ENCODE peak calls at places on chromosomes 3 and 15, in six cellular contexts. One of them, this sample, is unnamed.

GRCh38 chr3:178434206-178434805 is 101.9 kb upstream of the KCNMB2 start:
- DNase-seq in EL: no peak
- DNase-seq in AG09309: no peak
- DNase-seq in H9: no peak
- DNase-seq in NCI-H1105: peak
- DNase-seq in HT1080: no peak
- DNase-seq in this sample: no peak

GRCh38 chr15:85730001-85730820 is 64.5 kb downstream of the KLHL25 start:
- DNase-seq in EL: peak
- DNase-seq in AG09309: no peak
- DNase-seq in H9: no peak
- DNase-seq in NCI-H1105: peak
- DNase-seq in HT1080: peak
- DNase-seq in this sample: no peak

GRCh38 chr3:45655906-45656305 is 33.3 kb upstream of the SACM1L start:
- DNase-seq in EL: peak
- DNase-seq in AG09309: no peak
- DNase-seq in H9: no peak
- DNase-seq in NCI-H1105: no peak
- DNase-seq in HT1080: peak
- DNase-seq in this sample: no peak

GRCh38 chr3:47227678-47228077 is 54.9 kb downstream of the KIF9 start:
- DNase-seq in EL: no peak
- DNase-seq in AG09309: no peak
- DNase-seq in H9: no peak
- DNase-seq in NCI-H1105: no peak
- DNase-seq in HT1080: no peak
- DNase-seq in this sample: no peak

GRCh38 chr15:101010781-101011180 is 91.6 kb downstream of the LRRK1 start:
- DNase-seq in EL: no peak
- DNase-seq in AG09309: no peak
- DNase-seq in H9: peak
- DNase-seq in NCI-H1105: no peak
- DNase-seq in HT1080: no peak
- DNase-seq in this sample: no peak

GRCh38 chr3:177420643-177421042 is 223.4 kb upstream of the TBL1XR1 start:
- DNase-seq in EL: peak
- DNase-seq in AG09309: no peak
- DNase-seq in H9: no peak
- DNase-seq in NCI-H1105: no peak
- DNase-seq in HT1080: no peak
- DNase-seq in this sample: no peak

GRCh38 chr3:141050576-141050912 is 603 bp upstream of the SPSB4 start:
- DNase-seq in EL: peak
- DNase-seq in AG09309: no peak
- DNase-seq in H9: peak
- DNase-seq in NCI-H1105: no peak
- DNase-seq in HT1080: no peak
- DNase-seq in this sample: peak

GRCh38 chr15:83475551-83475950 is 28.4 kb downstream of the SH3GL3 start:
- DNase-seq in EL: peak
- DNase-seq in AG09309: no peak
- DNase-seq in H9: no peak
- DNase-seq in NCI-H1105: no peak
- DNase-seq in HT1080: peak
- DNase-seq in this sample: no peak

GRCh38 chr3:185069583-185070030 is 83.3 kb downstream of the C3orf70 start:
- DNase-seq in EL: no peak
- DNase-seq in AG09309: no peak
- DNase-seq in H9: peak
- DNase-seq in NCI-H1105: peak
- DNase-seq in HT1080: no peak
- DNase-seq in this sample: peak

GRCh38 chr3:71868891-71869290 is 83.9 kb upstream of the PROK2 start:
- DNase-seq in EL: no peak
- DNase-seq in AG09309: no peak
- DNase-seq in H9: no peak
- DNase-seq in NCI-H1105: no peak
- DNase-seq in HT1080: no peak
- DNase-seq in this sample: no peak

GRCh38 chr3:122932251-122932967 is 95.2 kb downstream of the SEMA5B start:
- DNase-seq in EL: no peak
- DNase-seq in AG09309: no peak
- DNase-seq in H9: no peak
- DNase-seq in NCI-H1105: no peak
- DNase-seq in HT1080: peak
- DNase-seq in this sample: no peak

GRCh38 chr15:80436511-80437307 is 32.5 kb downstream of the ARNT2 start:
- DNase-seq in EL: peak
- DNase-seq in AG09309: no peak
- DNase-seq in H9: no peak
- DNase-seq in NCI-H1105: no peak
- DNase-seq in HT1080: peak
- DNase-seq in this sample: no peak

GRCh38 chr15:77516076-77516475 is 95.4 kb downstream of the HMG20A start:
- DNase-seq in EL: no peak
- DNase-seq in AG09309: no peak
- DNase-seq in H9: no peak
- DNase-seq in NCI-H1105: no peak
- DNase-seq in HT1080: peak
- DNase-seq in this sample: no peak

GRCh38 chr15:83207622-83208356 is at the start of gene HDGFL3:
- DNase-seq in EL: peak
- DNase-seq in AG09309: no peak
- DNase-seq in H9: peak
- DNase-seq in NCI-H1105: peak
- DNase-seq in HT1080: peak
- DNase-seq in this sample: peak

GRCh38 chr3:122992628-122993570 is 34.7 kb downstream of the SEMA5B start:
- DNase-seq in EL: no peak
- DNase-seq in AG09309: no peak
- DNase-seq in H9: no peak
- DNase-seq in NCI-H1105: no peak
- DNase-seq in HT1080: no peak
- DNase-seq in this sample: no peak

GRCh38 chr3:197298858-197299854 is 744 bp upstream of the DLG1 start:
- DNase-seq in EL: no peak
- DNase-seq in AG09309: no peak
- DNase-seq in H9: peak
- DNase-seq in NCI-H1105: peak
- DNase-seq in HT1080: no peak
- DNase-seq in this sample: peak

GRCh38 chr3:126883241-126883640 is 99.7 kb upstream of the PLXNA1 start:
- DNase-seq in EL: peak
- DNase-seq in AG09309: peak
- DNase-seq in H9: no peak
- DNase-seq in NCI-H1105: no peak
- DNase-seq in HT1080: no peak
- DNase-seq in this sample: no peak

GRCh38 chr3:43792904-43793303 is 102.2 kb downstream of the ABHD5 start:
- DNase-seq in EL: peak
- DNase-seq in AG09309: no peak
- DNase-seq in H9: peak
- DNase-seq in NCI-H1105: no peak
- DNase-seq in HT1080: peak
- DNase-seq in this sample: no peak

GRCh38 chr3:45173776-45174175 is 27.6 kb upstream of the CDCP1 start:
- DNase-seq in EL: no peak
- DNase-seq in AG09309: no peak
- DNase-seq in H9: no peak
- DNase-seq in NCI-H1105: no peak
- DNase-seq in HT1080: no peak
- DNase-seq in this sample: no peak

GRCh38 chr3:67031986-67032385 is 33.9 kb downstream of the KBTBD8 start:
- DNase-seq in EL: no peak
- DNase-seq in AG09309: no peak
- DNase-seq in H9: no peak
- DNase-seq in NCI-H1105: no peak
- DNase-seq in HT1080: no peak
- DNase-seq in this sample: no peak

GRCh38 chr15:80743189-80743833 is 35.9 kb upstream of the CEMIP start:
- DNase-seq in EL: peak
- DNase-seq in AG09309: no peak
- DNase-seq in H9: no peak
- DNase-seq in NCI-H1105: no peak
- DNase-seq in HT1080: no peak
- DNase-seq in this sample: no peak

GRCh38 chr15:72116680-72117447 is 1.1 kb downstream of the MYO9A start:
- DNase-seq in EL: peak
- DNase-seq in AG09309: no peak
- DNase-seq in H9: no peak
- DNase-seq in NCI-H1105: peak
- DNase-seq in HT1080: peak
- DNase-seq in this sample: no peak

GRCh38 chr3:133838296-133838789 is 32.7 kb downstream of the SRPRB start:
- DNase-seq in EL: no peak
- DNase-seq in AG09309: no peak
- DNase-seq in H9: no peak
- DNase-seq in NCI-H1105: no peak
- DNase-seq in HT1080: no peak
- DNase-seq in this sample: no peak

GRCh38 chr3:22609139-22609538 is 594.0 kb upstream of the UBE2E2 start:
- DNase-seq in EL: peak
- DNase-seq in AG09309: no peak
- DNase-seq in H9: no peak
- DNase-seq in NCI-H1105: no peak
- DNase-seq in HT1080: no peak
- DNase-seq in this sample: no peak

GRCh38 chr3:54511766-54512365 is 389.5 kb downstream of the CACNA2D3 start:
- DNase-seq in EL: no peak
- DNase-seq in AG09309: no peak
- DNase-seq in H9: no peak
- DNase-seq in NCI-H1105: no peak
- DNase-seq in HT1080: no peak
- DNase-seq in this sample: no peak

This sample was measured in WTC11.